ENCODE peak calls at places on chromosomes 2 and 18, in five cellular contexts. One of them, this sample, is unnamed.

GRCh38 chr18:7958081-7958896 is 391.2 kb downstream of the PTPRM start:
- DNase-seq in NCI-H1417: no peak
- DNase-seq in left ventricle myocardium superior: no peak
- DNase-seq in mesendoderm: no peak
- DNase-seq in stimulated activated CD4-positive, alpha-beta T cell treated with anti-CD3 and anti-CD28 coated beads, Interleukin-15, amount 100 ng/mL, for 24 hours: no peak
- DNase-seq in this sample: no peak

GRCh38 chr18:7094432-7094831 is 23.2 kb downstream of the LAMA1 start:
- DNase-seq in left ventricle myocardium superior: no peak
- DNase-seq in NCI-H1417: no peak
- DNase-seq in mesendoderm: no peak
- DNase-seq in stimulated activated CD4-positive, alpha-beta T cell treated with anti-CD3 and anti-CD28 coated beads, Interleukin-15, amount 100 ng/mL, for 24 hours: no peak
- DNase-seq in this sample: no peak

GRCh38 chr2:240507060-240507777 is 50.6 kb downstream of the ANKMY1 start:
- DNase-seq in NCI-H1417: no peak
- DNase-seq in left ventricle myocardium superior: no peak
- DNase-seq in mesendoderm: no peak
- DNase-seq in stimulated activated CD4-positive, alpha-beta T cell treated with anti-CD3 and anti-CD28 coated beads, Interleukin-15, amount 100 ng/mL, for 24 hours: no peak
- DNase-seq in this sample: no peak

GRCh38 chr18:24741961-24742738 is 281.7 kb downstream of the HRH4 start:
- DNase-seq in stimulated activated CD4-positive, alpha-beta T cell treated with anti-CD3 and anti-CD28 coated beads, Interleukin-15, amount 100 ng/mL, for 24 hours: no peak
- DNase-seq in mesendoderm: no peak
- DNase-seq in left ventricle myocardium superior: no peak
- DNase-seq in NCI-H1417: no peak
- DNase-seq in this sample: no peak

GRCh38 chr2:238684362-238685326 is 163.2 kb upstream of the TWIST2 start:
- DNase-seq in left ventricle myocardium superior: peak
- DNase-seq in stimulated activated CD4-positive, alpha-beta T cell treated with anti-CD3 and anti-CD28 coated beads, Interleukin-15, amount 100 ng/mL, for 24 hours: peak
- DNase-seq in NCI-H1417: no peak
- DNase-seq in mesendoderm: no peak
- DNase-seq in this sample: no peak

GRCh38 chr2:10242451-10242850 is 60.3 kb upstream of the HPCAL1 start:
- DNase-seq in left ventricle myocardium superior: no peak
- DNase-seq in mesendoderm: no peak
- DNase-seq in NCI-H1417: no peak
- DNase-seq in stimulated activated CD4-positive, alpha-beta T cell treated with anti-CD3 and anti-CD28 coated beads, Interleukin-15, amount 100 ng/mL, for 24 hours: no peak
- DNase-seq in this sample: no peak

GRCh38 chr2:70978388-70979357 is at the start of gene ANKRD53:
- DNase-seq in left ventricle myocardium superior: peak
- DNase-seq in stimulated activated CD4-positive, alpha-beta T cell treated with anti-CD3 and anti-CD28 coated beads, Interleukin-15, amount 100 ng/mL, for 24 hours: peak
- DNase-seq in mesendoderm: peak
- DNase-seq in NCI-H1417: peak
- DNase-seq in this sample: no peak

GRCh38 chr2:74219846-74220486 is 21.6 kb downstream of the MTHFD2 start:
- DNase-seq in left ventricle myocardium superior: no peak
- DNase-seq in NCI-H1417: no peak
- DNase-seq in stimulated activated CD4-positive, alpha-beta T cell treated with anti-CD3 and anti-CD28 coated beads, Interleukin-15, amount 100 ng/mL, for 24 hours: no peak
- DNase-seq in mesendoderm: no peak
- DNase-seq in this sample: no peak

GRCh38 chr18:33010149-33010548 is 237.3 kb upstream of the KLHL14 start:
- DNase-seq in left ventricle myocardium superior: no peak
- DNase-seq in stimulated activated CD4-positive, alpha-beta T cell treated with anti-CD3 and anti-CD28 coated beads, Interleukin-15, amount 100 ng/mL, for 24 hours: no peak
- DNase-seq in NCI-H1417: no peak
- DNase-seq in mesendoderm: peak
- DNase-seq in this sample: no peak

GRCh38 chr2:240573516-240574385 is 5.5 kb downstream of the RNPEPL1 start:
- DNase-seq in stimulated activated CD4-positive, alpha-beta T cell treated with anti-CD3 and anti-CD28 coated beads, Interleukin-15, amount 100 ng/mL, for 24 hours: no peak
- DNase-seq in mesendoderm: no peak
- DNase-seq in left ventricle myocardium superior: peak
- DNase-seq in NCI-H1417: no peak
- DNase-seq in this sample: no peak

GRCh38 chr2:1406434-1406833 is 6.8 kb upstream of the TPO start:
- DNase-seq in stimulated activated CD4-positive, alpha-beta T cell treated with anti-CD3 and anti-CD28 coated beads, Interleukin-15, amount 100 ng/mL, for 24 hours: no peak
- DNase-seq in NCI-H1417: no peak
- DNase-seq in left ventricle myocardium superior: no peak
- DNase-seq in mesendoderm: no peak
- DNase-seq in this sample: no peak

GRCh38 chr2:141199711-141200110 is 931.1 kb downstream of the LRP1B start:
- DNase-seq in mesendoderm: no peak
- DNase-seq in stimulated activated CD4-positive, alpha-beta T cell treated with anti-CD3 and anti-CD28 coated beads, Interleukin-15, amount 100 ng/mL, for 24 hours: no peak
- DNase-seq in left ventricle myocardium superior: no peak
- DNase-seq in NCI-H1417: no peak
- DNase-seq in this sample: no peak

GRCh38 chr2:98822301-98823164 is 91.6 kb upstream of the MGAT4A start:
- DNase-seq in left ventricle myocardium superior: peak
- DNase-seq in mesendoderm: peak
- DNase-seq in stimulated activated CD4-positive, alpha-beta T cell treated with anti-CD3 and anti-CD28 coated beads, Interleukin-15, amount 100 ng/mL, for 24 hours: peak
- DNase-seq in NCI-H1417: no peak
- DNase-seq in this sample: peak

GRCh38 chr2:236167297-236168109 is 683 bp downstream of the GBX2 start:
- DNase-seq in NCI-H1417: peak
- DNase-seq in left ventricle myocardium superior: peak
- DNase-seq in stimulated activated CD4-positive, alpha-beta T cell treated with anti-CD3 and anti-CD28 coated beads, Interleukin-15, amount 100 ng/mL, for 24 hours: no peak
- DNase-seq in mesendoderm: peak
- DNase-seq in this sample: no peak

GRCh38 chr2:55932843-55933242 is 9.3 kb upstream of the EFEMP1 start:
- DNase-seq in NCI-H1417: no peak
- DNase-seq in mesendoderm: no peak
- DNase-seq in left ventricle myocardium superior: no peak
- DNase-seq in stimulated activated CD4-positive, alpha-beta T cell treated with anti-CD3 and anti-CD28 coated beads, Interleukin-15, amount 100 ng/mL, for 24 hours: no peak
- DNase-seq in this sample: no peak

GRCh38 chr2:235642446-235643107 is 148.7 kb downstream of the AGAP1 start:
- DNase-seq in left ventricle myocardium superior: peak
- DNase-seq in stimulated activated CD4-positive, alpha-beta T cell treated with anti-CD3 and anti-CD28 coated beads, Interleukin-15, amount 100 ng/mL, for 24 hours: no peak
- DNase-seq in NCI-H1417: no peak
- DNase-seq in mesendoderm: no peak
- DNase-seq in this sample: no peak

GRCh38 chr18:56021136-56021813 is 433.3 kb upstream of the TCF4 start:
- DNase-seq in left ventricle myocardium superior: no peak
- DNase-seq in stimulated activated CD4-positive, alpha-beta T cell treated with anti-CD3 and anti-CD28 coated beads, Interleukin-15, amount 100 ng/mL, for 24 hours: no peak
- DNase-seq in NCI-H1417: no peak
- DNase-seq in mesendoderm: no peak
- DNase-seq in this sample: no peak

GRCh38 chr2:170771049-170771937 is 1.1 kb downstream of the ERICH2 start:
- DNase-seq in NCI-H1417: peak
- DNase-seq in mesendoderm: peak
- DNase-seq in stimulated activated CD4-positive, alpha-beta T cell treated with anti-CD3 and anti-CD28 coated beads, Interleukin-15, amount 100 ng/mL, for 24 hours: peak
- DNase-seq in left ventricle myocardium superior: no peak
- DNase-seq in this sample: peak

GRCh38 chr2:162887087-162887486 is 48.5 kb upstream of the KCNH7 start:
- DNase-seq in NCI-H1417: no peak
- DNase-seq in mesendoderm: no peak
- DNase-seq in left ventricle myocardium superior: no peak
- DNase-seq in stimulated activated CD4-positive, alpha-beta T cell treated with anti-CD3 and anti-CD28 coated beads, Interleukin-15, amount 100 ng/mL, for 24 hours: no peak
- DNase-seq in this sample: no peak

GRCh38 chr18:13217466-13217961 is 1.0 kb upstream of the LDLRAD4 start:
- DNase-seq in NCI-H1417: peak
- DNase-seq in stimulated activated CD4-positive, alpha-beta T cell treated with anti-CD3 and anti-CD28 coated beads, Interleukin-15, amount 100 ng/mL, for 24 hours: peak
- DNase-seq in left ventricle myocardium superior: peak
- DNase-seq in mesendoderm: peak
- DNase-seq in this sample: peak

GRCh38 chr18:26812462-26812861 is 53.0 kb downstream of the AQP4 start:
- DNase-seq in stimulated activated CD4-positive, alpha-beta T cell treated with anti-CD3 and anti-CD28 coated beads, Interleukin-15, amount 100 ng/mL, for 24 hours: no peak
- DNase-seq in mesendoderm: no peak
- DNase-seq in left ventricle myocardium superior: no peak
- DNase-seq in NCI-H1417: no peak
- DNase-seq in this sample: no peak

GRCh38 chr18:77207540-77207939 is 42.1 kb upstream of the GALR1 start:
- DNase-seq in NCI-H1417: peak
- DNase-seq in stimulated activated CD4-positive, alpha-beta T cell treated with anti-CD3 and anti-CD28 coated beads, Interleukin-15, amount 100 ng/mL, for 24 hours: peak
- DNase-seq in left ventricle myocardium superior: peak
- DNase-seq in mesendoderm: peak
- DNase-seq in this sample: peak

GRCh38 chr2:237694423-237695194 is 67.2 kb downstream of the LRRFIP1 start:
- DNase-seq in left ventricle myocardium superior: no peak
- DNase-seq in mesendoderm: no peak
- DNase-seq in stimulated activated CD4-positive, alpha-beta T cell treated with anti-CD3 and anti-CD28 coated beads, Interleukin-15, amount 100 ng/mL, for 24 hours: peak
- DNase-seq in NCI-H1417: no peak
- DNase-seq in this sample: no peak

GRCh38 chr2:239522740-239523119 is 121.9 kb upstream of the HDAC4 start:
- DNase-seq in mesendoderm: no peak
- DNase-seq in stimulated activated CD4-positive, alpha-beta T cell treated with anti-CD3 and anti-CD28 coated beads, Interleukin-15, amount 100 ng/mL, for 24 hours: no peak
- DNase-seq in left ventricle myocardium superior: peak
- DNase-seq in NCI-H1417: no peak
- DNase-seq in this sample: no peak